ENCODE peak calls at places on chromosomes 4 and X, in eight cellular contexts. One of them, this sample, is unnamed.

GRCh38 chr4:55509272-55509671 is 37.4 kb downstream of the CLOCK start:
- DNase-seq in GM23248: peak
- DNase-seq in lower lobe of right lung: no peak
- DNase-seq in NAMALWA: no peak
- DNase-seq in foreskin fibroblast: no peak
- DNase-seq in T-cell: no peak
- DNase-seq in NCI-H460: no peak
- DNase-seq in AG09309: no peak
- DNase-seq in this sample: no peak

GRCh38 chrX:45274576-45274975 is 73.9 kb upstream of the DIPK2B start:
- DNase-seq in AG09309: no peak
- DNase-seq in lower lobe of right lung: no peak
- DNase-seq in GM23248: peak
- DNase-seq in T-cell: no peak
- DNase-seq in foreskin fibroblast: peak
- DNase-seq in NAMALWA: no peak
- DNase-seq in NCI-H460: no peak
- DNase-seq in this sample: no peak

GRCh38 chr4:144709793-144710525 is 64.0 kb downstream of the HHIP start:
- DNase-seq in T-cell: no peak
- DNase-seq in lower lobe of right lung: no peak
- DNase-seq in NAMALWA: no peak
- DNase-seq in AG09309: no peak
- DNase-seq in NCI-H460: no peak
- DNase-seq in foreskin fibroblast: peak
- DNase-seq in GM23248: peak
- DNase-seq in this sample: no peak

GRCh38 chrX:40612511-40612910 is 10.7 kb upstream of the MPC1L start:
- DNase-seq in foreskin fibroblast: no peak
- DNase-seq in T-cell: no peak
- DNase-seq in NAMALWA: no peak
- DNase-seq in GM23248: no peak
- DNase-seq in lower lobe of right lung: no peak
- DNase-seq in AG09309: no peak
- DNase-seq in NCI-H460: no peak
- DNase-seq in this sample: no peak

GRCh38 chr4:87034527-87034926 is 99.7 kb downstream of the AFF1 start:
- DNase-seq in NAMALWA: no peak
- DNase-seq in NCI-H460: no peak
- DNase-seq in GM23248: no peak
- DNase-seq in foreskin fibroblast: no peak
- DNase-seq in AG09309: no peak
- DNase-seq in lower lobe of right lung: no peak
- DNase-seq in T-cell: no peak
- DNase-seq in this sample: no peak

GRCh38 chr4:182338731-182339130 is 95.5 kb downstream of the TENM3 start:
- DNase-seq in lower lobe of right lung: no peak
- DNase-seq in foreskin fibroblast: peak
- DNase-seq in NAMALWA: no peak
- DNase-seq in T-cell: no peak
- DNase-seq in AG09309: no peak
- DNase-seq in NCI-H460: no peak
- DNase-seq in GM23248: no peak
- DNase-seq in this sample: no peak

GRCh38 chr4:140308366-140309123 is 64.9 kb upstream of the SCOC start:
- DNase-seq in GM23248: peak
- DNase-seq in AG09309: peak
- DNase-seq in T-cell: no peak
- DNase-seq in NCI-H460: peak
- DNase-seq in NAMALWA: no peak
- DNase-seq in foreskin fibroblast: peak
- DNase-seq in lower lobe of right lung: no peak
- DNase-seq in this sample: no peak

GRCh38 chr4:20618729-20619128 is 81.5 kb upstream of the PACRGL start:
- DNase-seq in NAMALWA: no peak
- DNase-seq in NCI-H460: no peak
- DNase-seq in GM23248: no peak
- DNase-seq in T-cell: no peak
- DNase-seq in AG09309: no peak
- DNase-seq in foreskin fibroblast: no peak
- DNase-seq in lower lobe of right lung: no peak
- DNase-seq in this sample: no peak

GRCh38 chr4:113872426-113873260 is 106.8 kb downstream of the ARSJ start:
- DNase-seq in NCI-H460: no peak
- DNase-seq in T-cell: no peak
- DNase-seq in AG09309: no peak
- DNase-seq in foreskin fibroblast: no peak
- DNase-seq in NAMALWA: no peak
- DNase-seq in lower lobe of right lung: no peak
- DNase-seq in GM23248: peak
- DNase-seq in this sample: no peak

GRCh38 chr4:17276821-17277220 is 235.1 kb downstream of the QDPR start:
- DNase-seq in GM23248: peak
- DNase-seq in T-cell: no peak
- DNase-seq in lower lobe of right lung: no peak
- DNase-seq in foreskin fibroblast: peak
- DNase-seq in NCI-H460: no peak
- DNase-seq in AG09309: peak
- DNase-seq in NAMALWA: no peak
- DNase-seq in this sample: no peak

GRCh38 chrX:22589845-22590244 is 317.1 kb downstream of the CBLL2 start:
- DNase-seq in NCI-H460: no peak
- DNase-seq in T-cell: no peak
- DNase-seq in AG09309: no peak
- DNase-seq in lower lobe of right lung: no peak
- DNase-seq in NAMALWA: no peak
- DNase-seq in foreskin fibroblast: no peak
- DNase-seq in GM23248: no peak
- DNase-seq in this sample: no peak

GRCh38 chr4:62118558-62118957 is 918.4 kb downstream of the ADGRL3 start:
- DNase-seq in NCI-H460: no peak
- DNase-seq in lower lobe of right lung: no peak
- DNase-seq in foreskin fibroblast: no peak
- DNase-seq in GM23248: no peak
- DNase-seq in NAMALWA: no peak
- DNase-seq in AG09309: no peak
- DNase-seq in T-cell: no peak
- DNase-seq in this sample: no peak

GRCh38 chrX:68827848-68828562 is 816 bp upstream of the EFNB1 start:
- DNase-seq in lower lobe of right lung: peak
- DNase-seq in NCI-H460: peak
- DNase-seq in GM23248: peak
- DNase-seq in AG09309: no peak
- DNase-seq in NAMALWA: peak
- DNase-seq in foreskin fibroblast: peak
- DNase-seq in T-cell: peak
- DNase-seq in this sample: peak

GRCh38 chr4:163815776-163816175 is 321.3 kb downstream of the TMA16 start:
- DNase-seq in T-cell: no peak
- DNase-seq in AG09309: no peak
- DNase-seq in GM23248: no peak
- DNase-seq in foreskin fibroblast: no peak
- DNase-seq in lower lobe of right lung: no peak
- DNase-seq in NCI-H460: no peak
- DNase-seq in NAMALWA: peak
- DNase-seq in this sample: no peak

GRCh38 chr4:74453846-74454742 is 9.2 kb downstream of the AREG start:
- DNase-seq in T-cell: no peak
- DNase-seq in GM23248: no peak
- DNase-seq in AG09309: no peak
- DNase-seq in NCI-H460: no peak
- DNase-seq in foreskin fibroblast: no peak
- DNase-seq in lower lobe of right lung: no peak
- DNase-seq in NAMALWA: no peak
- DNase-seq in this sample: no peak

GRCh38 chr4:61938250-61938846 is 738.2 kb downstream of the ADGRL3 start:
- DNase-seq in T-cell: no peak
- DNase-seq in foreskin fibroblast: no peak
- DNase-seq in AG09309: no peak
- DNase-seq in lower lobe of right lung: no peak
- DNase-seq in NCI-H460: no peak
- DNase-seq in GM23248: no peak
- DNase-seq in NAMALWA: no peak
- DNase-seq in this sample: no peak

GRCh38 chr4:124980276-124980752 is 267.8 kb upstream of the ANKRD50 start:
- DNase-seq in foreskin fibroblast: peak
- DNase-seq in GM23248: peak
- DNase-seq in lower lobe of right lung: no peak
- DNase-seq in NCI-H460: no peak
- DNase-seq in AG09309: no peak
- DNase-seq in T-cell: no peak
- DNase-seq in NAMALWA: no peak
- DNase-seq in this sample: no peak

GRCh38 chr4:39975488-39976089 is 2.1 kb downstream of the PDS5A start:
- DNase-seq in AG09309: peak
- DNase-seq in foreskin fibroblast: peak
- DNase-seq in T-cell: no peak
- DNase-seq in GM23248: peak
- DNase-seq in NAMALWA: no peak
- DNase-seq in lower lobe of right lung: no peak
- DNase-seq in NCI-H460: no peak
- DNase-seq in this sample: no peak

GRCh38 chr4:167775374-167775773 is 317.0 kb upstream of the ANXA10 start:
- DNase-seq in NCI-H460: no peak
- DNase-seq in NAMALWA: no peak
- DNase-seq in lower lobe of right lung: no peak
- DNase-seq in AG09309: no peak
- DNase-seq in foreskin fibroblast: peak
- DNase-seq in T-cell: no peak
- DNase-seq in GM23248: no peak
- DNase-seq in this sample: no peak

GRCh38 chrX:17375631-17376380 is 806 bp downstream of the NHS start:
- DNase-seq in NCI-H460: no peak
- DNase-seq in GM23248: peak
- DNase-seq in AG09309: no peak
- DNase-seq in lower lobe of right lung: no peak
- DNase-seq in T-cell: no peak
- DNase-seq in foreskin fibroblast: peak
- DNase-seq in NAMALWA: no peak
- DNase-seq in this sample: no peak

GRCh38 chr4:19386786-19387185 is 864.9 kb upstream of the SLIT2 start:
- DNase-seq in lower lobe of right lung: no peak
- DNase-seq in foreskin fibroblast: no peak
- DNase-seq in NAMALWA: no peak
- DNase-seq in NCI-H460: no peak
- DNase-seq in T-cell: no peak
- DNase-seq in GM23248: peak
- DNase-seq in AG09309: no peak
- DNase-seq in this sample: no peak

GRCh38 chrX:20412871-20413486 is 146.3 kb upstream of the RPS6KA3 start:
- DNase-seq in GM23248: no peak
- DNase-seq in NAMALWA: no peak
- DNase-seq in lower lobe of right lung: peak
- DNase-seq in NCI-H460: no peak
- DNase-seq in AG09309: no peak
- DNase-seq in foreskin fibroblast: no peak
- DNase-seq in T-cell: peak
- DNase-seq in this sample: peak

GRCh38 chr4:8405516-8405875 is 35.0 kb downstream of the ACOX3 start:
- DNase-seq in lower lobe of right lung: no peak
- DNase-seq in GM23248: no peak
- DNase-seq in NAMALWA: no peak
- DNase-seq in foreskin fibroblast: no peak
- DNase-seq in AG09309: no peak
- DNase-seq in NCI-H460: no peak
- DNase-seq in T-cell: no peak
- DNase-seq in this sample: no peak

GRCh38 chr4:7464259-7464655 is 29.5 kb upstream of the PSAPL1 start:
- DNase-seq in NCI-H460: no peak
- DNase-seq in T-cell: no peak
- DNase-seq in NAMALWA: no peak
- DNase-seq in foreskin fibroblast: no peak
- DNase-seq in AG09309: no peak
- DNase-seq in lower lobe of right lung: no peak
- DNase-seq in GM23248: no peak
- DNase-seq in this sample: no peak

GRCh38 chrX:106684207-106684606 is 42.3 kb upstream of the RNF128 start:
- DNase-seq in lower lobe of right lung: no peak
- DNase-seq in NCI-H460: no peak
- DNase-seq in GM23248: no peak
- DNase-seq in NAMALWA: no peak
- DNase-seq in AG09309: no peak
- DNase-seq in T-cell: no peak
- DNase-seq in foreskin fibroblast: no peak
- DNase-seq in this sample: no peak

GRCh38 chr4:101264993-101265815 is 82.1 kb downstream of the PPP3CA start:
- DNase-seq in NCI-H460: no peak
- DNase-seq in NAMALWA: no peak
- DNase-seq in GM23248: peak
- DNase-seq in lower lobe of right lung: no peak
- DNase-seq in AG09309: no peak
- DNase-seq in T-cell: no peak
- DNase-seq in foreskin fibroblast: no peak
- DNase-seq in this sample: no peak

GRCh38 chr4:14787221-14787620 is 215.1 kb upstream of the CPEB2 start:
- DNase-seq in GM23248: no peak
- DNase-seq in NCI-H460: no peak
- DNase-seq in foreskin fibroblast: no peak
- DNase-seq in T-cell: no peak
- DNase-seq in NAMALWA: no peak
- DNase-seq in AG09309: no peak
- DNase-seq in lower lobe of right lung: no peak
- DNase-seq in this sample: no peak

GRCh38 chr4:123503698-123504389 is 107.2 kb downstream of the SPRY1 start:
- DNase-seq in AG09309: no peak
- DNase-seq in T-cell: no peak
- DNase-seq in NCI-H460: no peak
- DNase-seq in GM23248: no peak
- DNase-seq in foreskin fibroblast: no peak
- DNase-seq in lower lobe of right lung: no peak
- DNase-seq in NAMALWA: no peak
- DNase-seq in this sample: no peak

GRCh38 chrX:139052461-139052860 is 340.9 kb upstream of the FGF13 start:
- DNase-seq in NCI-H460: no peak
- DNase-seq in GM23248: peak
- DNase-seq in NAMALWA: no peak
- DNase-seq in T-cell: no peak
- DNase-seq in foreskin fibroblast: no peak
- DNase-seq in AG09309: no peak
- DNase-seq in lower lobe of right lung: no peak
- DNase-seq in this sample: no peak

GRCh38 chr4:45629717-45630116 is 494.1 kb downstream of the GABRG1 start:
- DNase-seq in NAMALWA: no peak
- DNase-seq in lower lobe of right lung: no peak
- DNase-seq in NCI-H460: no peak
- DNase-seq in GM23248: peak
- DNase-seq in foreskin fibroblast: no peak
- DNase-seq in AG09309: no peak
- DNase-seq in T-cell: no peak
- DNase-seq in this sample: no peak